ENCODE peak calls at places on chromosomes 2 and 18, in four cellular contexts. One of them, this sample, is unnamed.

GRCh38 chr2:65549262-65550036 is 117.0 kb upstream of the SPRED2 start:
- DNase-seq in foreskin fibroblast: no peak
- DNase-seq in cardiac fibroblast: no peak
- DNase-seq in AG04450: no peak
- DNase-seq in this sample: no peak

GRCh38 chr2:47429795-47430194 is 26.8 kb downstream of the MSH2 start:
- DNase-seq in foreskin fibroblast: peak; percentile 50
- DNase-seq in cardiac fibroblast: peak; percentile 72
- DNase-seq in AG04450: no peak
- DNase-seq in this sample: peak; percentile 68

GRCh38 chr2:176490061-176490861 is 221.0 kb downstream of the MTX2 start:
- DNase-seq in foreskin fibroblast: peak; percentile 33
- DNase-seq in cardiac fibroblast: peak; percentile 54
- DNase-seq in AG04450: no peak
- DNase-seq in this sample: peak; percentile 67

GRCh38 chr2:6866239-6866745 is 585 bp upstream of the CMPK2 start:
- DNase-seq in foreskin fibroblast: no peak
- DNase-seq in cardiac fibroblast: peak; percentile 42
- DNase-seq in AG04450: no peak
- DNase-seq in this sample: no peak

GRCh38 chr2:10204326-10205200 is 82.0 kb downstream of the RRM2 start:
- DNase-seq in foreskin fibroblast: peak; percentile 67
- DNase-seq in cardiac fibroblast: no peak
- DNase-seq in AG04450: no peak
- DNase-seq in this sample: peak; percentile 35

GRCh38 chr18:34801769-34802168 is 91.7 kb downstream of the DTNA start:
- DNase-seq in foreskin fibroblast: peak; percentile 84
- DNase-seq in cardiac fibroblast: peak; percentile 7
- DNase-seq in AG04450: no peak
- DNase-seq in this sample: peak; percentile 72

GRCh38 chr2:10716581-10716980 is 4.8 kb upstream of the ATP6V1C2 start:
- DNase-seq in foreskin fibroblast: no peak
- DNase-seq in cardiac fibroblast: no peak
- DNase-seq in AG04450: no peak
- DNase-seq in this sample: no peak

GRCh38 chr2:208370881-208371633 is 35.5 kb upstream of the PTH2R start:
- DNase-seq in foreskin fibroblast: peak; percentile 55
- DNase-seq in cardiac fibroblast: peak; percentile 36
- DNase-seq in AG04450: no peak
- DNase-seq in this sample: peak; percentile 34

GRCh38 chr2:157928372-157928771 is 52.2 kb upstream of the ACVR1 start:
- DNase-seq in foreskin fibroblast: no peak
- DNase-seq in cardiac fibroblast: no peak
- DNase-seq in AG04450: no peak
- DNase-seq in this sample: no peak

GRCh38 chr2:166451451-166451850 is 42.6 kb downstream of the SCN7A start:
- DNase-seq in foreskin fibroblast: peak; percentile 0
- DNase-seq in cardiac fibroblast: no peak
- DNase-seq in AG04450: no peak
- DNase-seq in this sample: no peak

GRCh38 chr2:191200910-191201309 is 44.3 kb upstream of the MYO1B start:
- DNase-seq in foreskin fibroblast: no peak
- DNase-seq in cardiac fibroblast: no peak
- DNase-seq in AG04450: no peak
- DNase-seq in this sample: no peak

GRCh38 chr2:3527886-3528785 is 8.8 kb upstream of the ADI1 start:
- DNase-seq in foreskin fibroblast: no peak
- DNase-seq in cardiac fibroblast: no peak
- DNase-seq in AG04450: no peak
- DNase-seq in this sample: no peak

GRCh38 chr2:28648671-28649395 is 102.8 kb upstream of the PPP1CB start:
- DNase-seq in foreskin fibroblast: no peak
- DNase-seq in cardiac fibroblast: no peak
- DNase-seq in AG04450: no peak
- DNase-seq in this sample: no peak

GRCh38 chr18:35076556-35076955 is 35.3 kb downstream of the MAPRE2 start:
- DNase-seq in foreskin fibroblast: peak; percentile 50
- DNase-seq in cardiac fibroblast: peak; percentile 82
- DNase-seq in AG04450: peak; percentile 42
- DNase-seq in this sample: peak; percentile 84

GRCh38 chr2:6692061-6692460 is 173.6 kb downstream of the CMPK2 start:
- DNase-seq in foreskin fibroblast: no peak
- DNase-seq in cardiac fibroblast: no peak
- DNase-seq in AG04450: no peak
- DNase-seq in this sample: no peak

GRCh38 chr2:10304458-10305253 is 2.0 kb downstream of the HPCAL1 start:
- DNase-seq in foreskin fibroblast: no peak
- DNase-seq in cardiac fibroblast: no peak
- DNase-seq in AG04450: no peak
- DNase-seq in this sample: no peak

GRCh38 chr2:3661149-3661660 is 3.2 kb downstream of the ALLC start:
- DNase-seq in foreskin fibroblast: no peak
- DNase-seq in cardiac fibroblast: no peak
- DNase-seq in AG04450: no peak
- DNase-seq in this sample: peak; percentile 22

GRCh38 chr2:28702415-28702859 is 49.2 kb upstream of the PPP1CB start:
- DNase-seq in foreskin fibroblast: no peak
- DNase-seq in cardiac fibroblast: no peak
- DNase-seq in AG04450: no peak
- DNase-seq in this sample: no peak

GRCh38 chr18:7878265-7879173 is 311.4 kb downstream of the PTPRM start:
- DNase-seq in foreskin fibroblast: no peak
- DNase-seq in cardiac fibroblast: no peak
- DNase-seq in AG04450: no peak
- DNase-seq in this sample: no peak

GRCh38 chr18:23992119-23992940 is 22.2 kb upstream of the TTC39C start:
- DNase-seq in foreskin fibroblast: no peak
- DNase-seq in cardiac fibroblast: no peak
- DNase-seq in AG04450: no peak
- DNase-seq in this sample: peak; percentile 72

GRCh38 chr2:27085062-27085669 is 1.4 kb upstream of the KHK start:
- DNase-seq in foreskin fibroblast: no peak
- DNase-seq in cardiac fibroblast: no peak
- DNase-seq in AG04450: no peak
- DNase-seq in this sample: no peak
- H3K4me3 ChIP-seq in foreskin fibroblast: peak overlapping the region; percentile 45
- H3K4me3 ChIP-seq in cardiac fibroblast: peak overlapping the region; percentile 54
- H3K4me3 ChIP-seq in AG04450: no peak overlapping the region
- H3K4me3 ChIP-seq in this sample: peak overlapping the region; percentile 50

GRCh38 chr2:200396726-200397348 is 90.3 kb downstream of the SPATS2L start:
- DNase-seq in foreskin fibroblast: no peak
- DNase-seq in cardiac fibroblast: peak; percentile 77
- DNase-seq in AG04450: no peak
- DNase-seq in this sample: peak; percentile 66

GRCh38 chr2:200394045-200394444 is 87.6 kb downstream of the SPATS2L start:
- DNase-seq in foreskin fibroblast: no peak
- DNase-seq in cardiac fibroblast: no peak
- DNase-seq in AG04450: no peak
- DNase-seq in this sample: no peak

GRCh38 chr2:200399636-200400035 is 93.1 kb downstream of the SPATS2L start:
- DNase-seq in foreskin fibroblast: no peak
- DNase-seq in cardiac fibroblast: no peak
- DNase-seq in AG04450: no peak
- DNase-seq in this sample: no peak

GRCh38 chr2:200399046-200399445 is 92.6 kb downstream of the SPATS2L start:
- DNase-seq in foreskin fibroblast: peak; percentile 71
- DNase-seq in cardiac fibroblast: no peak
- DNase-seq in AG04450: no peak
- DNase-seq in this sample: peak; percentile 76

GRCh38 chr2:200397785-200398184 is 91.3 kb downstream of the SPATS2L start:
- DNase-seq in foreskin fibroblast: no peak
- DNase-seq in cardiac fibroblast: no peak
- DNase-seq in AG04450: no peak
- DNase-seq in this sample: no peak
- H3K4me3 ChIP-seq in foreskin fibroblast: no peak overlapping the region
- H3K4me3 ChIP-seq in cardiac fibroblast: no peak overlapping the region
- H3K4me3 ChIP-seq in AG04450: no peak overlapping the region
- H3K4me3 ChIP-seq in this sample: no peak overlapping the region

GRCh38 chr2:240569998-240570530 is 1.8 kb downstream of the RNPEPL1 start:
- DNase-seq in foreskin fibroblast: no peak
- DNase-seq in cardiac fibroblast: no peak
- DNase-seq in AG04450: no peak
- DNase-seq in this sample: no peak
- H3K4me3 ChIP-seq in foreskin fibroblast: no peak overlapping the region
- H3K4me3 ChIP-seq in cardiac fibroblast: no peak overlapping the region
- H3K4me3 ChIP-seq in AG04450: peak overlapping the region; percentile 63
- H3K4me3 ChIP-seq in this sample: peak overlapping the region; percentile 68

DNA sequence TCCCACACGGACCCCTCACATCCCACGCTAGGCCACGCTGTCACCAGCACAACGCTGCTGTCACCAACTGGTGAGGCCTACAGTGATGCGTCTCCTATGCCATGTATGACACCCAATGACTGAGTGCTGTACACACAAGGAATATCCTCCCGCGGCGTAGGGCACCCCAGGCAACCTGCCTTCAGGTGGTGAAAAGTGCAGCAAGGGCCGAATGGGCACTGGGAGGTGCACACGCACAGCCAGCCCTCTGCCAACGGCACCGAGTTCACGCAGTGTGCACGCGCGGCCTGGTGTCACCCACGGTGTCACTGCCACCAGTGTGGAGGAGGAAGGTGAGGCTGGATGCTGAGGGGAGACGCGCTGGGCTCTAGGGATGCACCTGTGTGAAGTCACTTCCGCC is 4.5 kb downstream of the HS1BP3 start:
- DNase-seq in foreskin fibroblast: no peak
- DNase-seq in cardiac fibroblast: no peak
- DNase-seq in AG04450: no peak
- DNase-seq in this sample: no peak
- H3K4me3 ChIP-seq in foreskin fibroblast: no peak overlapping the region
- H3K4me3 ChIP-seq in cardiac fibroblast: no peak overlapping the region
- H3K4me3 ChIP-seq in AG04450: no peak overlapping the region
- H3K4me3 ChIP-seq in this sample: no peak overlapping the region

GRCh38 chr2:71419976-71420375 is 33.4 kb upstream of the DYSF start:
- DNase-seq in foreskin fibroblast: no peak
- DNase-seq in cardiac fibroblast: no peak
- DNase-seq in AG04450: no peak
- DNase-seq in this sample: no peak
- H3K4me3 ChIP-seq in foreskin fibroblast: no peak overlapping the region
- H3K4me3 ChIP-seq in cardiac fibroblast: no peak overlapping the region
- H3K4me3 ChIP-seq in AG04450: no peak overlapping the region
- H3K4me3 ChIP-seq in this sample: no peak overlapping the region

DNA sequence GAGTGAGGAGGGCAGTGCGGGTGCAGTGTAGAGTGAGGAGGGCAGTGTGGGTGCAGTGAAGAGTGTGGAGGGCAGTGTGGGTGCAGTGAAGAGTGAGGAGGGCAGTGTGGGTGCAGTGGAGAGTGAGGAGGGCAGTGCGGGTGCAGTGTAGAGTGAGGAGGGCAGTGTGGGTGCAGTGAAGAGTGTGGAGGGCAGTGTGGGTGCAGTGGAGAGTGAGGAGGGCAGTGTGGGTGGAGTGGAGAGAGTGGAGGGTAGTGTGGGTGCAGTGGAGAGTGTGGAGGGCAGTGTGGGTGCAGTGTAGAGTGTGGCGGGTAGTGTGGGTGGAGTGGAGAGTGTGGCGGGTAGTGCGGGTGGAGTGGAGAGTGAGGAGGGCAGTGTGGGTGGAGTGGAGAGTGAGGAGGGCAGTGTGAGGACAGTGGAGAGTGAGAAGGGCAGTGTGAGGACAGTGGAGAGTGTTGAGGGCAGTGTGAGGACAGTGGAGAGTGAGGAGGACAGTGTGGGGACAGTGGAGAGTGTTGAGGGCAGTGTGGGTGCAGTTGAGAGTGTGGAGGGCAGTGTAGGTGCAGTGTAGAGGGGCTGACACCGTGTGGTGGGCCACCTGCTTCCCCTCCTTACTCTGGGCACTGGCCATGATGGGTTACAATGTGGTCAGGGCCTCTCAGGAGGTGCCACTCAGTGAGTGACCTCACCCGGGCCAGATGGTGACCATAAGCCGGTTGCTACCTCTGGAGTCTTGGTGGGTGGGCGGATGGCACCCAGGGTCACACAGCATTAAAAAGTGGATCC is 28.5 kb downstream of the INPP4A start:
- DNase-seq in foreskin fibroblast: no peak
- DNase-seq in cardiac fibroblast: no peak
- DNase-seq in AG04450: no peak
- DNase-seq in this sample: no peak
- H3K4me3 ChIP-seq in foreskin fibroblast: no peak overlapping the region
- H3K4me3 ChIP-seq in cardiac fibroblast: no peak overlapping the region
- H3K4me3 ChIP-seq in AG04450: no peak overlapping the region
- H3K4me3 ChIP-seq in this sample: no peak overlapping the region

GRCh38 chr2:102549027-102549426 is 70.3 kb upstream of the SLC9A2 start:
- DNase-seq in foreskin fibroblast: no peak
- DNase-seq in cardiac fibroblast: no peak
- DNase-seq in AG04450: no peak
- DNase-seq in this sample: no peak
- H3K4me3 ChIP-seq in foreskin fibroblast: no peak overlapping the region
- H3K4me3 ChIP-seq in cardiac fibroblast: no peak overlapping the region
- H3K4me3 ChIP-seq in AG04450: no peak overlapping the region
- H3K4me3 ChIP-seq in this sample: no peak overlapping the region

GRCh38 chr2:224403657-224404056 is 1.8 kb upstream of the FAM124B start:
- DNase-seq in foreskin fibroblast: no peak
- DNase-seq in cardiac fibroblast: no peak
- DNase-seq in AG04450: no peak
- DNase-seq in this sample: no peak

GRCh38 chr2:224401641-224402342 is at the start of gene FAM124B:
- DNase-seq in foreskin fibroblast: peak; percentile 45
- DNase-seq in cardiac fibroblast: peak; percentile 88
- DNase-seq in AG04450: peak; percentile 15
- DNase-seq in this sample: peak; percentile 29

GRCh38 chr2:224398289-224398688 is 3.6 kb downstream of the FAM124B start:
- DNase-seq in foreskin fibroblast: no peak
- DNase-seq in cardiac fibroblast: no peak
- DNase-seq in AG04450: no peak
- DNase-seq in this sample: no peak

GRCh38 chr2:224400886-224401632 is 848 bp downstream of the FAM124B start:
- DNase-seq in foreskin fibroblast: no peak
- DNase-seq in cardiac fibroblast: no peak
- DNase-seq in AG04450: no peak
- DNase-seq in this sample: no peak

DNA sequence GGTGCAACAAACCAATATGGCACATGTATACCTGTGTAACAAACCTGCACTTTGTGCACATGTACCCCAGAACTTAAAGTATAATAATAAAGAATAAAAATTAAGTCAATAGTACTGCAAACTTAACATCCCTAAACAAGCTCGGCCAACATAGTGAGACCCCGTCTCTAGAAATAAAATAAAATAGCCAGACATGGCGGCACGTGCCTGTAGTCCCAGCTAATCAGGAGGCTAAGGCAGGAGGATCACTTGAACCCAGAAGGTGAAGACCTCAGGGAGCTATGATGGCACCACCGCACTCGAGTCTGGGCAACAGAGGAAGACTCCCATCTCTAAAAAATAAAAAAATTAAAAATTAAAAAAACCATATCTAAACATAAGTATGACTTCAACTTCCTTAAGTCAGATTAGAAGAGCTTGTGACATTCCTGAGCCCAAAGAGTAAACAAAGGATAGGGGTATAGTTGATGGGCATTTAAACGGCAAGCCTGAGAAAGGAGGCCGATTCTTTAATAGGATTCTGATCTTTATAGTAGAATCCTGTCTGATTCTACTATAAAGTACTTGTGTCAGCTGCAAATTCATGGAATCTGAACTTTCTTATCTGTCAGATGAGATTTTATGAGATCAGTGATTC is 1.6 kb downstream of the FAM124B start:
- DNase-seq in foreskin fibroblast: no peak
- DNase-seq in cardiac fibroblast: no peak
- DNase-seq in AG04450: no peak
- DNase-seq in this sample: no peak
- H3K4me3 ChIP-seq in foreskin fibroblast: no peak overlapping the region
- H3K4me3 ChIP-seq in cardiac fibroblast: no peak overlapping the region
- H3K4me3 ChIP-seq in AG04450: no peak overlapping the region
- H3K4me3 ChIP-seq in this sample: no peak overlapping the region

GRCh38 chr2:148718039-148718438 is 73.5 kb downstream of the EPC2 start:
- DNase-seq in foreskin fibroblast: no peak
- DNase-seq in cardiac fibroblast: no peak
- DNase-seq in AG04450: no peak
- DNase-seq in this sample: no peak
- H3K4me3 ChIP-seq in foreskin fibroblast: no peak overlapping the region
- H3K4me3 ChIP-seq in cardiac fibroblast: no peak overlapping the region
- H3K4me3 ChIP-seq in AG04450: no peak overlapping the region
- H3K4me3 ChIP-seq in this sample: no peak overlapping the region